ENCODE peak calls at places on chromosomes 16 and 17, in eight cellular contexts. One of them, this sample, is unnamed.

GRCh38 chr16:78437352-78437968 is 338.0 kb downstream of the WWOX start:
- DNase-seq in kidney tubule cell: peak
- DNase-seq in activated CD8-positive, alpha-beta memory T cell treated with anti-CD3 and anti-CD28 coated beads, Interleukin-2, amount 50 U/mL, for 4 hours: peak
- DNase-seq in stimulated activated effector memory CD8-positive, alpha-beta T cell treated with anti-CD3 and anti-CD28 coated beads, Interleukin-12 subunit alpha, Interleukin-12 subunit beta, amount 100 ng/mL, for 72 hours: peak
- DNase-seq in fibroblast of mammary gland: peak
- DNase-seq in Calu3: peak
- DNase-seq in memory B cell: peak
- DNase-seq in fibroblast of the conjunctiva: no peak
- DNase-seq in this sample: no peak

GRCh38 chr16:69187387-69187890 is 475 bp downstream of the SNTB2 start:
- DNase-seq in fibroblast of the conjunctiva: no peak
- DNase-seq in stimulated activated effector memory CD8-positive, alpha-beta T cell treated with anti-CD3 and anti-CD28 coated beads, Interleukin-12 subunit alpha, Interleukin-12 subunit beta, amount 100 ng/mL, for 72 hours: peak
- DNase-seq in activated CD8-positive, alpha-beta memory T cell treated with anti-CD3 and anti-CD28 coated beads, Interleukin-2, amount 50 U/mL, for 4 hours: peak
- DNase-seq in Calu3: peak
- DNase-seq in fibroblast of mammary gland: no peak
- DNase-seq in kidney tubule cell: peak
- DNase-seq in memory B cell: peak
- DNase-seq in this sample: no peak

GRCh38 chr16:61871837-61872777 is 164.1 kb downstream of the CDH8 start:
- DNase-seq in stimulated activated effector memory CD8-positive, alpha-beta T cell treated with anti-CD3 and anti-CD28 coated beads, Interleukin-12 subunit alpha, Interleukin-12 subunit beta, amount 100 ng/mL, for 72 hours: no peak
- DNase-seq in kidney tubule cell: no peak
- DNase-seq in fibroblast of mammary gland: no peak
- DNase-seq in memory B cell: no peak
- DNase-seq in fibroblast of the conjunctiva: no peak
- DNase-seq in Calu3: no peak
- DNase-seq in activated CD8-positive, alpha-beta memory T cell treated with anti-CD3 and anti-CD28 coated beads, Interleukin-2, amount 50 U/mL, for 4 hours: no peak
- DNase-seq in this sample: no peak

GRCh38 chr17:29566473-29567361 is at the start of gene ABHD15:
- DNase-seq in stimulated activated effector memory CD8-positive, alpha-beta T cell treated with anti-CD3 and anti-CD28 coated beads, Interleukin-12 subunit alpha, Interleukin-12 subunit beta, amount 100 ng/mL, for 72 hours: peak
- DNase-seq in activated CD8-positive, alpha-beta memory T cell treated with anti-CD3 and anti-CD28 coated beads, Interleukin-2, amount 50 U/mL, for 4 hours: peak
- DNase-seq in Calu3: peak
- DNase-seq in memory B cell: peak
- DNase-seq in kidney tubule cell: peak
- DNase-seq in fibroblast of the conjunctiva: no peak
- DNase-seq in fibroblast of mammary gland: peak
- DNase-seq in this sample: no peak

GRCh38 chr16:8788578-8789172 is 8.8 kb downstream of the TMEM186 start:
- DNase-seq in memory B cell: no peak
- DNase-seq in kidney tubule cell: no peak
- DNase-seq in Calu3: no peak
- DNase-seq in fibroblast of mammary gland: no peak
- DNase-seq in activated CD8-positive, alpha-beta memory T cell treated with anti-CD3 and anti-CD28 coated beads, Interleukin-2, amount 50 U/mL, for 4 hours: no peak
- DNase-seq in fibroblast of the conjunctiva: no peak
- DNase-seq in stimulated activated effector memory CD8-positive, alpha-beta T cell treated with anti-CD3 and anti-CD28 coated beads, Interleukin-12 subunit alpha, Interleukin-12 subunit beta, amount 100 ng/mL, for 72 hours: no peak
- DNase-seq in this sample: no peak

GRCh38 chr16:87320510-87321227 is 3.5 kb upstream of the C16orf95 start:
- DNase-seq in fibroblast of mammary gland: no peak
- DNase-seq in fibroblast of the conjunctiva: no peak
- DNase-seq in stimulated activated effector memory CD8-positive, alpha-beta T cell treated with anti-CD3 and anti-CD28 coated beads, Interleukin-12 subunit alpha, Interleukin-12 subunit beta, amount 100 ng/mL, for 72 hours: no peak
- DNase-seq in activated CD8-positive, alpha-beta memory T cell treated with anti-CD3 and anti-CD28 coated beads, Interleukin-2, amount 50 U/mL, for 4 hours: no peak
- DNase-seq in Calu3: no peak
- DNase-seq in kidney tubule cell: no peak
- DNase-seq in memory B cell: no peak
- DNase-seq in this sample: no peak

GRCh38 chr16:56695246-56695645 is 13.0 kb downstream of the MT1X start:
- DNase-seq in kidney tubule cell: no peak
- DNase-seq in memory B cell: no peak
- DNase-seq in stimulated activated effector memory CD8-positive, alpha-beta T cell treated with anti-CD3 and anti-CD28 coated beads, Interleukin-12 subunit alpha, Interleukin-12 subunit beta, amount 100 ng/mL, for 72 hours: no peak
- DNase-seq in fibroblast of the conjunctiva: no peak
- DNase-seq in fibroblast of mammary gland: no peak
- DNase-seq in Calu3: no peak
- DNase-seq in activated CD8-positive, alpha-beta memory T cell treated with anti-CD3 and anti-CD28 coated beads, Interleukin-2, amount 50 U/mL, for 4 hours: no peak
- DNase-seq in this sample: no peak

GRCh38 chr17:68572138-68572842 is 28.9 kb downstream of the FAM20A start:
- DNase-seq in fibroblast of the conjunctiva: no peak
- DNase-seq in memory B cell: no peak
- DNase-seq in activated CD8-positive, alpha-beta memory T cell treated with anti-CD3 and anti-CD28 coated beads, Interleukin-2, amount 50 U/mL, for 4 hours: no peak
- DNase-seq in Calu3: no peak
- DNase-seq in kidney tubule cell: no peak
- DNase-seq in stimulated activated effector memory CD8-positive, alpha-beta T cell treated with anti-CD3 and anti-CD28 coated beads, Interleukin-12 subunit alpha, Interleukin-12 subunit beta, amount 100 ng/mL, for 72 hours: no peak
- DNase-seq in fibroblast of mammary gland: peak
- DNase-seq in this sample: no peak

GRCh38 chr16:24540575-24541240 is 1.3 kb downstream of the RBBP6 start:
- DNase-seq in fibroblast of mammary gland: no peak
- DNase-seq in kidney tubule cell: peak
- DNase-seq in memory B cell: no peak
- DNase-seq in fibroblast of the conjunctiva: no peak
- DNase-seq in Calu3: peak
- DNase-seq in stimulated activated effector memory CD8-positive, alpha-beta T cell treated with anti-CD3 and anti-CD28 coated beads, Interleukin-12 subunit alpha, Interleukin-12 subunit beta, amount 100 ng/mL, for 72 hours: peak
- DNase-seq in activated CD8-positive, alpha-beta memory T cell treated with anti-CD3 and anti-CD28 coated beads, Interleukin-2, amount 50 U/mL, for 4 hours: no peak
- DNase-seq in this sample: no peak

GRCh38 chr17:81573794-81574642 is 21.9 kb upstream of the FAAP100 start:
- DNase-seq in memory B cell: no peak
- DNase-seq in fibroblast of the conjunctiva: no peak
- DNase-seq in fibroblast of mammary gland: no peak
- DNase-seq in stimulated activated effector memory CD8-positive, alpha-beta T cell treated with anti-CD3 and anti-CD28 coated beads, Interleukin-12 subunit alpha, Interleukin-12 subunit beta, amount 100 ng/mL, for 72 hours: no peak
- DNase-seq in kidney tubule cell: no peak
- DNase-seq in Calu3: no peak
- DNase-seq in activated CD8-positive, alpha-beta memory T cell treated with anti-CD3 and anti-CD28 coated beads, Interleukin-2, amount 50 U/mL, for 4 hours: no peak
- DNase-seq in this sample: no peak

GRCh38 chr17:3950584-3950983 is 13.7 kb downstream of the ATP2A3 start:
- DNase-seq in memory B cell: no peak
- DNase-seq in fibroblast of the conjunctiva: no peak
- DNase-seq in Calu3: no peak
- DNase-seq in stimulated activated effector memory CD8-positive, alpha-beta T cell treated with anti-CD3 and anti-CD28 coated beads, Interleukin-12 subunit alpha, Interleukin-12 subunit beta, amount 100 ng/mL, for 72 hours: no peak
- DNase-seq in fibroblast of mammary gland: no peak
- DNase-seq in kidney tubule cell: no peak
- DNase-seq in activated CD8-positive, alpha-beta memory T cell treated with anti-CD3 and anti-CD28 coated beads, Interleukin-2, amount 50 U/mL, for 4 hours: no peak
- DNase-seq in this sample: no peak

GRCh38 chr16:72270531-72270930 is 98.6 kb upstream of the PMFBP1 start:
- DNase-seq in fibroblast of mammary gland: no peak
- DNase-seq in activated CD8-positive, alpha-beta memory T cell treated with anti-CD3 and anti-CD28 coated beads, Interleukin-2, amount 50 U/mL, for 4 hours: no peak
- DNase-seq in kidney tubule cell: no peak
- DNase-seq in memory B cell: no peak
- DNase-seq in stimulated activated effector memory CD8-positive, alpha-beta T cell treated with anti-CD3 and anti-CD28 coated beads, Interleukin-12 subunit alpha, Interleukin-12 subunit beta, amount 100 ng/mL, for 72 hours: no peak
- DNase-seq in fibroblast of the conjunctiva: no peak
- DNase-seq in Calu3: no peak
- DNase-seq in this sample: no peak

GRCh38 chr17:66625321-66625767 is 209.6 kb upstream of the CACNG5 start:
- DNase-seq in fibroblast of the conjunctiva: no peak
- DNase-seq in stimulated activated effector memory CD8-positive, alpha-beta T cell treated with anti-CD3 and anti-CD28 coated beads, Interleukin-12 subunit alpha, Interleukin-12 subunit beta, amount 100 ng/mL, for 72 hours: no peak
- DNase-seq in fibroblast of mammary gland: peak
- DNase-seq in memory B cell: no peak
- DNase-seq in Calu3: no peak
- DNase-seq in activated CD8-positive, alpha-beta memory T cell treated with anti-CD3 and anti-CD28 coated beads, Interleukin-2, amount 50 U/mL, for 4 hours: no peak
- DNase-seq in kidney tubule cell: peak
- DNase-seq in this sample: no peak

GRCh38 chr17:4806770-4807533 is at the start of gene PLD2:
- DNase-seq in fibroblast of mammary gland: peak
- DNase-seq in kidney tubule cell: peak
- DNase-seq in stimulated activated effector memory CD8-positive, alpha-beta T cell treated with anti-CD3 and anti-CD28 coated beads, Interleukin-12 subunit alpha, Interleukin-12 subunit beta, amount 100 ng/mL, for 72 hours: peak
- DNase-seq in fibroblast of the conjunctiva: peak
- DNase-seq in Calu3: peak
- DNase-seq in memory B cell: peak
- DNase-seq in activated CD8-positive, alpha-beta memory T cell treated with anti-CD3 and anti-CD28 coated beads, Interleukin-2, amount 50 U/mL, for 4 hours: peak
- DNase-seq in this sample: no peak

GRCh38 chr16:21116148-21116693 is 34.4 kb downstream of the DNAH3 start:
- DNase-seq in stimulated activated effector memory CD8-positive, alpha-beta T cell treated with anti-CD3 and anti-CD28 coated beads, Interleukin-12 subunit alpha, Interleukin-12 subunit beta, amount 100 ng/mL, for 72 hours: no peak
- DNase-seq in activated CD8-positive, alpha-beta memory T cell treated with anti-CD3 and anti-CD28 coated beads, Interleukin-2, amount 50 U/mL, for 4 hours: no peak
- DNase-seq in fibroblast of mammary gland: peak
- DNase-seq in fibroblast of the conjunctiva: no peak
- DNase-seq in Calu3: no peak
- DNase-seq in kidney tubule cell: no peak
- DNase-seq in memory B cell: peak
- DNase-seq in this sample: no peak

GRCh38 chr17:73952498-73953205 is 250.8 kb upstream of the RPL38 start:
- DNase-seq in activated CD8-positive, alpha-beta memory T cell treated with anti-CD3 and anti-CD28 coated beads, Interleukin-2, amount 50 U/mL, for 4 hours: peak
- DNase-seq in fibroblast of mammary gland: peak
- DNase-seq in memory B cell: peak
- DNase-seq in stimulated activated effector memory CD8-positive, alpha-beta T cell treated with anti-CD3 and anti-CD28 coated beads, Interleukin-12 subunit alpha, Interleukin-12 subunit beta, amount 100 ng/mL, for 72 hours: no peak
- DNase-seq in fibroblast of the conjunctiva: no peak
- DNase-seq in kidney tubule cell: peak
- DNase-seq in Calu3: peak
- DNase-seq in this sample: no peak

GRCh38 chr17:83041305-83041704 is 38.1 kb upstream of the METRNL start:
- DNase-seq in activated CD8-positive, alpha-beta memory T cell treated with anti-CD3 and anti-CD28 coated beads, Interleukin-2, amount 50 U/mL, for 4 hours: no peak
- DNase-seq in memory B cell: no peak
- DNase-seq in Calu3: no peak
- DNase-seq in fibroblast of the conjunctiva: no peak
- DNase-seq in fibroblast of mammary gland: no peak
- DNase-seq in stimulated activated effector memory CD8-positive, alpha-beta T cell treated with anti-CD3 and anti-CD28 coated beads, Interleukin-12 subunit alpha, Interleukin-12 subunit beta, amount 100 ng/mL, for 72 hours: no peak
- DNase-seq in kidney tubule cell: no peak
- DNase-seq in this sample: no peak

GRCh38 chr17:63395075-63395815 is 50.9 kb downstream of the CYB561 start:
- DNase-seq in Calu3: no peak
- DNase-seq in memory B cell: no peak
- DNase-seq in fibroblast of mammary gland: peak
- DNase-seq in stimulated activated effector memory CD8-positive, alpha-beta T cell treated with anti-CD3 and anti-CD28 coated beads, Interleukin-12 subunit alpha, Interleukin-12 subunit beta, amount 100 ng/mL, for 72 hours: no peak
- DNase-seq in fibroblast of the conjunctiva: peak
- DNase-seq in activated CD8-positive, alpha-beta memory T cell treated with anti-CD3 and anti-CD28 coated beads, Interleukin-2, amount 50 U/mL, for 4 hours: no peak
- DNase-seq in kidney tubule cell: no peak
- DNase-seq in this sample: no peak

GRCh38 chr17:57368637-57369336 is 112.5 kb downstream of the MSI2 start:
- DNase-seq in activated CD8-positive, alpha-beta memory T cell treated with anti-CD3 and anti-CD28 coated beads, Interleukin-2, amount 50 U/mL, for 4 hours: no peak
- DNase-seq in stimulated activated effector memory CD8-positive, alpha-beta T cell treated with anti-CD3 and anti-CD28 coated beads, Interleukin-12 subunit alpha, Interleukin-12 subunit beta, amount 100 ng/mL, for 72 hours: no peak
- DNase-seq in memory B cell: no peak
- DNase-seq in Calu3: peak
- DNase-seq in fibroblast of mammary gland: no peak
- DNase-seq in kidney tubule cell: peak
- DNase-seq in fibroblast of the conjunctiva: no peak
- DNase-seq in this sample: no peak

GRCh38 chr16:47058295-47059086 is 85.0 kb upstream of the DNAJA2 start:
- DNase-seq in memory B cell: no peak
- DNase-seq in fibroblast of the conjunctiva: no peak
- DNase-seq in Calu3: no peak
- DNase-seq in stimulated activated effector memory CD8-positive, alpha-beta T cell treated with anti-CD3 and anti-CD28 coated beads, Interleukin-12 subunit alpha, Interleukin-12 subunit beta, amount 100 ng/mL, for 72 hours: no peak
- DNase-seq in kidney tubule cell: peak
- DNase-seq in activated CD8-positive, alpha-beta memory T cell treated with anti-CD3 and anti-CD28 coated beads, Interleukin-2, amount 50 U/mL, for 4 hours: no peak
- DNase-seq in fibroblast of mammary gland: peak
- DNase-seq in this sample: no peak

GRCh38 chr16:58196898-58197313 is 1.0 kb downstream of the CSNK2A2 start:
- DNase-seq in activated CD8-positive, alpha-beta memory T cell treated with anti-CD3 and anti-CD28 coated beads, Interleukin-2, amount 50 U/mL, for 4 hours: no peak
- DNase-seq in memory B cell: no peak
- DNase-seq in kidney tubule cell: peak
- DNase-seq in fibroblast of mammary gland: peak
- DNase-seq in fibroblast of the conjunctiva: peak
- DNase-seq in stimulated activated effector memory CD8-positive, alpha-beta T cell treated with anti-CD3 and anti-CD28 coated beads, Interleukin-12 subunit alpha, Interleukin-12 subunit beta, amount 100 ng/mL, for 72 hours: no peak
- DNase-seq in Calu3: no peak
- DNase-seq in this sample: no peak

GRCh38 chr16:56864910-56865309 is at the start of gene SLC12A3:
- DNase-seq in activated CD8-positive, alpha-beta memory T cell treated with anti-CD3 and anti-CD28 coated beads, Interleukin-2, amount 50 U/mL, for 4 hours: no peak
- DNase-seq in fibroblast of the conjunctiva: no peak
- DNase-seq in fibroblast of mammary gland: no peak
- DNase-seq in memory B cell: no peak
- DNase-seq in Calu3: no peak
- DNase-seq in stimulated activated effector memory CD8-positive, alpha-beta T cell treated with anti-CD3 and anti-CD28 coated beads, Interleukin-12 subunit alpha, Interleukin-12 subunit beta, amount 100 ng/mL, for 72 hours: no peak
- DNase-seq in kidney tubule cell: no peak
- DNase-seq in this sample: no peak

GRCh38 chr17:41360291-41360995 is 9.2 kb downstream of the KRT33B start:
- DNase-seq in Calu3: peak
- DNase-seq in activated CD8-positive, alpha-beta memory T cell treated with anti-CD3 and anti-CD28 coated beads, Interleukin-2, amount 50 U/mL, for 4 hours: no peak
- DNase-seq in fibroblast of mammary gland: peak
- DNase-seq in kidney tubule cell: peak
- DNase-seq in stimulated activated effector memory CD8-positive, alpha-beta T cell treated with anti-CD3 and anti-CD28 coated beads, Interleukin-12 subunit alpha, Interleukin-12 subunit beta, amount 100 ng/mL, for 72 hours: no peak
- DNase-seq in memory B cell: no peak
- DNase-seq in fibroblast of the conjunctiva: no peak
- DNase-seq in this sample: peak

GRCh38 chr16:1261131-1261917 is 5.5 kb downstream of the TPSD1 start:
- DNase-seq in activated CD8-positive, alpha-beta memory T cell treated with anti-CD3 and anti-CD28 coated beads, Interleukin-2, amount 50 U/mL, for 4 hours: no peak
- DNase-seq in fibroblast of the conjunctiva: no peak
- DNase-seq in kidney tubule cell: peak
- DNase-seq in memory B cell: no peak
- DNase-seq in fibroblast of mammary gland: no peak
- DNase-seq in Calu3: peak
- DNase-seq in stimulated activated effector memory CD8-positive, alpha-beta T cell treated with anti-CD3 and anti-CD28 coated beads, Interleukin-12 subunit alpha, Interleukin-12 subunit beta, amount 100 ng/mL, for 72 hours: no peak
- DNase-seq in this sample: no peak

GRCh38 chr16:68884867-68885266 is 41.5 kb downstream of the TANGO6 start:
- DNase-seq in Calu3: no peak
- DNase-seq in stimulated activated effector memory CD8-positive, alpha-beta T cell treated with anti-CD3 and anti-CD28 coated beads, Interleukin-12 subunit alpha, Interleukin-12 subunit beta, amount 100 ng/mL, for 72 hours: no peak
- DNase-seq in kidney tubule cell: no peak
- DNase-seq in activated CD8-positive, alpha-beta memory T cell treated with anti-CD3 and anti-CD28 coated beads, Interleukin-2, amount 50 U/mL, for 4 hours: no peak
- DNase-seq in fibroblast of mammary gland: no peak
- DNase-seq in memory B cell: no peak
- DNase-seq in fibroblast of the conjunctiva: no peak
- DNase-seq in this sample: no peak

GRCh38 chr17:79563237-79564013 is 47.4 kb downstream of the RBFOX3 start:
- DNase-seq in kidney tubule cell: peak
- DNase-seq in stimulated activated effector memory CD8-positive, alpha-beta T cell treated with anti-CD3 and anti-CD28 coated beads, Interleukin-12 subunit alpha, Interleukin-12 subunit beta, amount 100 ng/mL, for 72 hours: no peak
- DNase-seq in fibroblast of mammary gland: peak
- DNase-seq in Calu3: no peak
- DNase-seq in memory B cell: no peak
- DNase-seq in fibroblast of the conjunctiva: no peak
- DNase-seq in activated CD8-positive, alpha-beta memory T cell treated with anti-CD3 and anti-CD28 coated beads, Interleukin-2, amount 50 U/mL, for 4 hours: no peak
- DNase-seq in this sample: peak

GRCh38 chr17:17055286-17056166 is 13.3 kb downstream of the MPRIP start:
- DNase-seq in Calu3: no peak
- DNase-seq in activated CD8-positive, alpha-beta memory T cell treated with anti-CD3 and anti-CD28 coated beads, Interleukin-2, amount 50 U/mL, for 4 hours: no peak
- DNase-seq in memory B cell: no peak
- DNase-seq in fibroblast of the conjunctiva: no peak
- DNase-seq in kidney tubule cell: peak
- DNase-seq in fibroblast of mammary gland: no peak
- DNase-seq in stimulated activated effector memory CD8-positive, alpha-beta T cell treated with anti-CD3 and anti-CD28 coated beads, Interleukin-12 subunit alpha, Interleukin-12 subunit beta, amount 100 ng/mL, for 72 hours: no peak
- DNase-seq in this sample: no peak

GRCh38 chr16:50751528-50751927 is 9.6 kb downstream of the CYLD start:
- DNase-seq in activated CD8-positive, alpha-beta memory T cell treated with anti-CD3 and anti-CD28 coated beads, Interleukin-2, amount 50 U/mL, for 4 hours: no peak
- DNase-seq in memory B cell: no peak
- DNase-seq in fibroblast of mammary gland: no peak
- DNase-seq in stimulated activated effector memory CD8-positive, alpha-beta T cell treated with anti-CD3 and anti-CD28 coated beads, Interleukin-12 subunit alpha, Interleukin-12 subunit beta, amount 100 ng/mL, for 72 hours: no peak
- DNase-seq in fibroblast of the conjunctiva: no peak
- DNase-seq in kidney tubule cell: no peak
- DNase-seq in Calu3: no peak
- DNase-seq in this sample: no peak

GRCh38 chr16:84482001-84482891 is 22.2 kb downstream of the MEAK7 start:
- DNase-seq in fibroblast of the conjunctiva: no peak
- DNase-seq in activated CD8-positive, alpha-beta memory T cell treated with anti-CD3 and anti-CD28 coated beads, Interleukin-2, amount 50 U/mL, for 4 hours: no peak
- DNase-seq in stimulated activated effector memory CD8-positive, alpha-beta T cell treated with anti-CD3 and anti-CD28 coated beads, Interleukin-12 subunit alpha, Interleukin-12 subunit beta, amount 100 ng/mL, for 72 hours: no peak
- DNase-seq in Calu3: no peak
- DNase-seq in memory B cell: no peak
- DNase-seq in fibroblast of mammary gland: no peak
- DNase-seq in kidney tubule cell: no peak
- DNase-seq in this sample: no peak

GRCh38 chr17:46873941-46874645 is 22.7 kb downstream of the WNT9B start:
- DNase-seq in fibroblast of mammary gland: no peak
- DNase-seq in Calu3: no peak
- DNase-seq in stimulated activated effector memory CD8-positive, alpha-beta T cell treated with anti-CD3 and anti-CD28 coated beads, Interleukin-12 subunit alpha, Interleukin-12 subunit beta, amount 100 ng/mL, for 72 hours: no peak
- DNase-seq in kidney tubule cell: no peak
- DNase-seq in activated CD8-positive, alpha-beta memory T cell treated with anti-CD3 and anti-CD28 coated beads, Interleukin-2, amount 50 U/mL, for 4 hours: no peak
- DNase-seq in memory B cell: no peak
- DNase-seq in fibroblast of the conjunctiva: no peak
- DNase-seq in this sample: no peak

GRCh38 chr17:3949418-3949817 is 14.8 kb downstream of the ATP2A3 start:
- DNase-seq in memory B cell: no peak
- DNase-seq in fibroblast of mammary gland: no peak
- DNase-seq in Calu3: no peak
- DNase-seq in stimulated activated effector memory CD8-positive, alpha-beta T cell treated with anti-CD3 and anti-CD28 coated beads, Interleukin-12 subunit alpha, Interleukin-12 subunit beta, amount 100 ng/mL, for 72 hours: no peak
- DNase-seq in fibroblast of the conjunctiva: no peak
- DNase-seq in kidney tubule cell: no peak
- DNase-seq in activated CD8-positive, alpha-beta memory T cell treated with anti-CD3 and anti-CD28 coated beads, Interleukin-2, amount 50 U/mL, for 4 hours: no peak
- DNase-seq in this sample: no peak

This sample was measured in HS-5.